ENCODE peak calls at places on chromosomes 12 and 14, in nine cellular contexts. W is small intestine; R is stimulated activated CD8-positive, alpha-beta memory T cell treated with anti-CD3 and anti-CD28 coated beads, Interleukin-2, amount 100 ng/mL, for 48 hours; M is NT2/D1; G is fibroblast of the conjunctiva; V is cardiac muscle cell; Y is central memory CD4-positive, alpha-beta T cell; X is glutamatergic neuron; P is SJCRH30. A is an unnamed sample.
A peak's percentile ranks its signal among the peaks of the same experiment; 100 is the strongest.

GRCh38 chr14:34857689-34858449 is 17.3 kb downstream of the BAZ1A start:
- DNase-seq in W (peak; percentile 18), R (no peak), M (no peak), G (no peak), V (no peak), Y (peak; percentile 49), X (no peak), P (no peak), A (no peak)

GRCh38 chr12:59708059-59708458 is 112.2 kb downstream of the SLC16A7 start:
- DNase-seq in W (no peak), R (no peak), M (no peak), G (no peak), V (no peak), Y (no peak), X (no peak), P (peak; percentile 2), A (no peak)

GRCh38 chr14:104975481-104976197 is 2.5 kb downstream of the AHNAK2 start:
- DNase-seq in W (no peak), R (no peak), M (no peak), G (no peak), V (peak; percentile 39), Y (no peak), X (peak; percentile 58), P (peak; percentile 52), A (no peak)

GRCh38 chr12:19194963-19195362 is 65.4 kb downstream of the PLEKHA5 start:
- DNase-seq in W (peak; percentile 15), R (no peak), M (no peak), G (no peak), V (no peak), Y (no peak), X (no peak), P (no peak), A (no peak)

GRCh38 chr14:88256997-88257755 is 65.9 kb downstream of the KCNK10 start:
- DNase-seq in W (no peak), R (no peak), M (no peak), G (no peak), V (no peak), Y (no peak), X (no peak), P (peak; percentile 78), A (no peak)

GRCh38 chr14:94120667-94121335 is 8.6 kb downstream of the IFI27L2 start:
- DNase-seq in W (no peak), R (no peak), M (no peak), G (no peak), V (no peak), Y (no peak), X (no peak), P (no peak), A (no peak)

GRCh38 chr12:19657401-19657800 is 218.1 kb downstream of the AEBP2 start:
- DNase-seq in W (no peak), R (no peak), M (no peak), G (no peak), V (no peak), Y (no peak), X (no peak), P (no peak), A (no peak)

GRCh38 chr12:6724409-6724797 is 557 bp downstream of the COPS7A start:
- DNase-seq in W (no peak), R (no peak), M (peak; percentile 46), G (no peak), V (no peak), Y (peak; percentile 27), X (peak; percentile 32), P (no peak), A (peak; percentile 62)

GRCh38 chr12:100484178-100484886 is 10.7 kb downstream of the NR1H4 start:
- DNase-seq in W (no peak), R (no peak), M (no peak), G (no peak), V (no peak), Y (no peak), X (no peak), P (no peak), A (no peak)

GRCh38 chr14:23186913-23187654 is 3.6 kb upstream of the SLC7A8 start:
- DNase-seq in W (peak; percentile 71), R (no peak), M (no peak), G (peak; percentile 69), V (peak; percentile 66), Y (no peak), X (peak; percentile 27), P (peak; percentile 66), A (peak; percentile 69)

GRCh38 chr14:74653386-74654138 is 41.5 kb upstream of the LTBP2 start:
- DNase-seq in W (no peak), R (no peak), M (no peak), G (peak; percentile 60), V (no peak), Y (no peak), X (no peak), P (no peak), A (no peak)

GRCh38 chr12:40204337-40204736 is 20.5 kb upstream of the LRRK2 start:
- DNase-seq in W (no peak), R (no peak), M (no peak), G (no peak), V (no peak), Y (no peak), X (no peak), P (no peak), A (no peak)

GRCh38 chr14:35121026-35121886 is 534 bp downstream of the PPP2R3C start:
- DNase-seq in W (no peak), R (no peak), M (no peak), G (peak; percentile 89), V (no peak), Y (no peak), X (no peak), P (no peak), A (peak; percentile 50)

A was measured in Peyer's patch.